ENCODE peak calls at places on chromosomes 6 and 20, in five cellular contexts. J is NCI-H1694, W is iPS-NIHi11, P is NCI-H2171 treated with DMSO at 0.1 percent for 48 hours, G is neural crest cell. M is an unnamed sample.

GRCh38 chr6:45504947-45505346 is 127.2 kb upstream of the SUPT3H start:
- DNase-seq in J (no peak), W (peak; percentile 76), P (no peak), G (no peak), M (peak; percentile 15)

GRCh38 chr6:104680539-104680938 is 179.2 kb downstream of the HACE1 start:
- DNase-seq in J (no peak), W (no peak), P (no peak), G (no peak), M (no peak)

GRCh38 chr6:122730775-122731386 is 48.6 kb upstream of the FABP7 start:
- DNase-seq in J (peak; percentile 61), W (peak; percentile 23), P (peak; percentile 69), G (peak; percentile 17), M (peak; percentile 49)

GRCh38 chr6:112154711-112155110 is 67.3 kb downstream of the FAM229B start:
- DNase-seq in J (no peak), W (no peak), P (no peak), G (no peak), M (no peak)

GRCh38 chr6:18488004-18488403 is 100.9 kb downstream of the RNF144B start:
- DNase-seq in J (no peak), W (no peak), P (no peak), G (no peak), M (no peak)

GRCh38 chr6:77131426-77131825 is 331.9 kb downstream of the HTR1B start:
- DNase-seq in J (no peak), W (no peak), P (no peak), G (no peak), M (no peak)

GRCh38 chr6:166650824-166651223 is 23.8 kb upstream of the RPS6KA2 start:
- DNase-seq in J (no peak), W (no peak), P (no peak), G (no peak), M (no peak)

GRCh38 chr20:58112017-58112781 is 116.3 kb downstream of the ANKRD60 start:
- DNase-seq in J (no peak), W (no peak), P (peak; percentile 90), G (no peak), M (no peak)

GRCh38 chr20:4886771-4887527 is 114.4 kb downstream of the SLC23A2 start:
- DNase-seq in J (no peak), W (no peak), P (no peak), G (no peak), M (no peak)

GRCh38 chr6:24827970-24828369 is 29.3 kb upstream of the ARMH2 start:
- DNase-seq in J (no peak), W (no peak), P (no peak), G (no peak), M (peak; percentile 30)

GRCh38 chr6:143677891-143678737 is at the start of gene PHACTR2:
- DNase-seq in J (no peak), W (peak; percentile 92), P (peak; percentile 5), G (peak; percentile 67), M (peak; percentile 44)

GRCh38 chr6:148074735-148075134 is 267.9 kb upstream of the SASH1 start:
- DNase-seq in J (no peak), W (no peak), P (no peak), G (no peak), M (no peak)

GRCh38 chr6:148501178-148501590 is 158.5 kb downstream of the SASH1 start:
- DNase-seq in J (no peak), W (no peak), P (no peak), G (no peak), M (no peak)

GRCh38 chr6:13315896-13316295 is 12.4 kb downstream of the TBC1D7 start:
- DNase-seq in J (no peak), W (no peak), P (no peak), G (no peak), M (no peak)

GRCh38 chr6:73984851-73985250 is 288.8 kb downstream of the CD109 start:
- DNase-seq in J (no peak), W (no peak), P (no peak), G (no peak), M (no peak)

GRCh38 chr6:38012573-38012972 is 193.0 kb downstream of the ZFAND3 start:
- DNase-seq in J (no peak), W (peak; percentile 41), P (peak; percentile 25), G (peak; percentile 9), M (no peak)

GRCh38 chr6:5139828-5140771 is 55.0 kb downstream of the PPP1R3G start:
- DNase-seq in J (no peak), W (no peak), P (no peak), G (no peak), M (no peak)

GRCh38 chr20:62707981-62708521 is 585 bp upstream of the NTSR1 start:
- DNase-seq in J (peak; percentile 78), W (peak; percentile 91), P (peak; percentile 96), G (no peak), M (peak; percentile 27)

GRCh38 chr20:54229566-54229965 is 21.7 kb downstream of the PFDN4 start:
- DNase-seq in J (no peak), W (no peak), P (no peak), G (no peak), M (no peak)